ENCODE peak calls at places on chromosome 19, in nine cellular contexts. J, X, P, M, G, E, A, N and K are unnamed samples.

GRCh38 chr19:55687281-55688172 is 12.5 kb downstream of the EPN1 start:
- DNase-seq in J (peak; percentile 42), X (no peak), P (peak; percentile 22), M (no peak), G (no peak), E (no peak), A (peak; percentile 90), N (no peak), K (no peak)

GRCh38 chr19:19445911-19446361 is 40.5 kb downstream of the GATAD2A start:
- DNase-seq in J (no peak), X (no peak), P (no peak), M (no peak), G (peak; percentile 40), E (no peak), A (no peak), N (no peak), K (peak; percentile 73)

GRCh38 chr19:16417660-16418596 is 53.8 kb downstream of the EPS15L1 start:
- DNase-seq in J (peak; percentile 83), X (peak; percentile 88), P (no peak), M (peak; percentile 53), G (peak; percentile 42), E (peak; percentile 91), A (peak; percentile 86), N (peak; percentile 38), K (peak; percentile 51)

GRCh38 chr19:29275266-29275665 is 62.3 kb upstream of the UQCRFS1 start:
- DNase-seq in J (no peak), X (no peak), P (no peak), M (no peak), G (no peak), E (no peak), A (no peak), N (no peak), K (no peak)

GRCh38 chr19:13873776-13874515 is 3.0 kb upstream of the NANOS3 start:
- DNase-seq in J (no peak), X (no peak), P (no peak), M (no peak), G (no peak), E (peak; percentile 49), A (no peak), N (no peak), K (no peak)

GRCh38 chr19:19064811-19065745 is 1.3 kb downstream of the SLC25A42 start:
- DNase-seq in J (no peak), X (peak; percentile 34), P (no peak), M (peak; percentile 49), G (no peak), E (peak; percentile 56), A (peak; percentile 57), N (no peak), K (no peak)

GRCh38 chr19:15265849-15266248 is 33.6 kb upstream of the EPHX3 start:
- DNase-seq in J (peak; percentile 96), X (no peak), P (peak; percentile 64), M (no peak), G (peak; percentile 98), E (peak; percentile 91), A (peak; percentile 68), N (peak; percentile 99), K (no peak)

GRCh38 chr19:49677232-49677881 is at the start of gene PRMT1:
- DNase-seq in J (peak; percentile 80), X (peak; percentile 67), P (peak; percentile 53), M (peak; percentile 44), G (no peak), E (peak; percentile 78), A (peak; percentile 66), N (no peak), K (no peak)

GRCh38 chr19:43725468-43725867 is 9.6 kb downstream of the IRGC start:
- DNase-seq in J (no peak), X (no peak), P (no peak), M (no peak), G (no peak), E (no peak), A (no peak), N (no peak), K (no peak)

GRCh38 chr19:13022859-13023636 is 27.8 kb downstream of the NFIX start:
- DNase-seq in J (peak; percentile 93), X (peak; percentile 77), P (peak; percentile 83), M (peak; percentile 73), G (peak; percentile 95), E (peak; percentile 87), A (peak; percentile 79), N (peak; percentile 98), K (peak; percentile 87)

GRCh38 chr19:2372076-2372612 is 12.1 kb downstream of the TMPRSS9 start:
- DNase-seq in J (no peak), X (no peak), P (no peak), M (no peak), G (no peak), E (no peak), A (no peak), N (no peak), K (no peak)
- H3K27me3 ChIP-seq in J (no peaks in the 10 kb centered on the region), X (no peaks in the 10 kb centered on the region), P (no peaks in the 10 kb centered on the region), M (peaks cover 53% of the 10 kb centered on the region), G (peaks cover 8% of the 10 kb centered on the region), E (no peaks in the 10 kb centered on the region), A (no peaks in the 10 kb centered on the region), N (no peaks in the 10 kb centered on the region), K (no peaks in the 10 kb centered on the region)

DNA sequence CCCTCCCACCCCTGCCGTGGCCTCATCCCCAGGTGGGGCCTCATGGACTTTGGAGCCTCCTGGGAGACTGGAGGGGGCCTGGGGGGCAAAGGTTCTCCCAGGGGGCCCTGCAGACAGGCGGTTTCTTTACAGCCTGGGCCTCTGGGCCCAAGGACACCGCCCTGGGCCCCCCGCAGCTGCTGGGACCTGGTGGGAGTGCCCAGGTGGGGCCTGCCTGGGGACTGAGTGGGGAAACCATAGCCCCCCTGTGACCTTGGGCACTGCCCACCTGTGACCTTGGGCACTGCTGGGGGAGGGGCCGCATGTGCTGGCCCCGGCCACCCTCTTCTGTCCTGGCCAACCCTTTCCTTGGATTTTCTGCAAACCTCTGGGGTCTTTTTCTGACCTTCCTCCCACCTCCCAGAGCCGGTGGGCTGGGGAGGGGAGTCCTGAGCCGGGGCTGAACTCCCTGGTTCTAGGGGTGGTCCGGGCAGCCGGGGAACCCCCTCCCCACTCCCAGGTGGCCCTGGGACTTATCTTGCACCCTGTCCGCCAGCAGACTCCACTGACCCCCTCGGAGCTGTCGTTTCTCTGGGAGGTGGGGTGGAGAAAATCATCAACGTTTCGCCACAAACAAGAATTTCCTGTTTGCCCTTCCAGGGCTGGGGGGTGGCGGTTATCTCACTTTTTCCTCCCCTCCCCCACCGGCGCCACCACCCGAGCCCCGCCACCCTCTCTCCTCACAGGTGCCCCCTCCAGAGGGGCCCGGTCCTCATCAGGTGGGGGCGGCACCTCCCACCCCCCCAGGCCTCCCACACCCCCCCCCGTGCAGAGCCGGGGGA is 27.1 kb downstream of the ARID3A start:
- DNase-seq in J (no peak), X (peak; percentile 58), P (no peak), M (no peak), G (no peak), E (no peak), A (peak; percentile 65), N (no peak), K (peak; percentile 46)
- H3K4me3 ChIP-seq in J (no peak overlapping the region), X (peak overlapping the region; percentile 47), P (no peak overlapping the region), M (no peak overlapping the region), G (peak overlapping the region; percentile 18), E (no peak overlapping the region), A (peak overlapping the region; percentile 34), N (no peak overlapping the region), K (peak overlapping the region; percentile 17)

GRCh38 chr19:5786593-5787551 is 2.3 kb upstream of the PRR22 start:
- DNase-seq in J (no peak), X (no peak), P (no peak), M (no peak), G (no peak), E (no peak), A (no peak), N (no peak), K (no peak)
- TF ChIP-seq CTCF in J (no peak), X (no peak), P (no peak), M (no peak), G (no peak), E (no peak), A (no peak), N (no peak), K (no peak)

GRCh38 chr19:45929247-45929646 is 14.7 kb upstream of the NANOS2 start:
- DNase-seq in J (peak; percentile 10), X (no peak), P (no peak), M (no peak), G (no peak), E (no peak), A (no peak), N (no peak), K (no peak)

GRCh38 chr19:45934551-45935230 is 20.1 kb upstream of the NANOS2 start:
- DNase-seq in J (peak; percentile 19), X (peak; percentile 36), P (no peak), M (no peak), G (no peak), E (peak; percentile 49), A (no peak), N (no peak), K (no peak)

GRCh38 chr19:45931055-45931454 is 16.5 kb upstream of the NANOS2 start:
- DNase-seq in J (peak; percentile 2), X (no peak), P (no peak), M (no peak), G (no peak), E (no peak), A (no peak), N (no peak), K (no peak)

GRCh38 chr19:45935267-45935666 is 20.7 kb upstream of the NANOS2 start:
- DNase-seq in J (peak; percentile 49), X (peak; percentile 55), P (no peak), M (no peak), G (no peak), E (no peak), A (no peak), N (no peak), K (no peak)

GRCh38 chr19:45933759-45934158 is 19.2 kb upstream of the NANOS2 start:
- DNase-seq in J (peak; percentile 17), X (no peak), P (no peak), M (no peak), G (no peak), E (no peak), A (no peak), N (no peak), K (no peak)
- H3K27me3 ChIP-seq in J (peaks cover 4% of the 10 kb centered on the region), X (peaks cover 18% of the 10 kb centered on the region), P (no peaks in the 10 kb centered on the region), M (peaks cover 81% of the 10 kb centered on the region), G (peaks cover 47% of the 10 kb centered on the region), E (no peaks in the 10 kb centered on the region), A (no peaks in the 10 kb centered on the region), N (peaks cover 4% of the 10 kb centered on the region), K (peaks cover 7% of the 10 kb centered on the region)

DNA sequence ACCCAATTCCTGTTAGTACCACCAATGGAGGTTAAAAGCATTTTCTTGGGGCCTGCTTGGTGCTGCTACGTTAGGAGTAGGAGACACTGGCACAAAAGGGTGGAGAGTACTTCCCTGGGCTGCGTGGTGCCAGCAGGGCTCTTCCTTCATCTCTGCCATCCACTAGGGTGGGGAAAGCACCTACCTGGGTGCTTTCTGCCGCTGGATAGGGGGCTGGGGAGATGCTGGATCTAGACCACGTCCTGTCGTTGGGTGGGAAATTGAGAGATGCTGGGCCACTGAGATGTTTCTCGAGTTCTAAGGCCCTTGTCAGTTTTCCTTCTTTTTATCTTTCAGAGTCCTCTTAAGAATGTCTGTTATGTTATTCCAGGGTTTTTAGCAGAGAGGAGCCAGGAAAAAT is 6.7 kb upstream of the FCGBP start:
- DNase-seq in J (no peak), X (no peak), P (no peak), M (no peak), G (no peak), E (no peak), A (no peak), N (no peak), K (no peak)
- H3K4me3 ChIP-seq in J (no peak overlapping the region), X (no peak overlapping the region), P (no peak overlapping the region), M (peak overlapping the region; percentile 43), G (no peak overlapping the region), E (no peak overlapping the region), A (no peak overlapping the region), N (no peak overlapping the region), K (no peak overlapping the region)